ENCODE peak calls at places on chromosomes 3 and 15, in eight cellular contexts. One of them, this sample, is unnamed.

GRCh38 chr3:177836671-177837070 is 639.4 kb upstream of the TBL1XR1 start:
- DNase-seq in fibroblast of lung: peak
- DNase-seq in GM23338: no peak
- DNase-seq in Panc1: no peak
- DNase-seq in psoas muscle: no peak
- DNase-seq in HL-60: no peak
- DNase-seq in suprapubic skin: no peak
- DNase-seq in aorta: no peak
- DNase-seq in this sample: no peak

GRCh38 chr3:173739716-173740115 is 342.2 kb downstream of the NLGN1 start:
- DNase-seq in fibroblast of lung: no peak
- DNase-seq in GM23338: peak
- DNase-seq in Panc1: no peak
- DNase-seq in psoas muscle: no peak
- DNase-seq in HL-60: no peak
- DNase-seq in suprapubic skin: no peak
- DNase-seq in aorta: no peak
- DNase-seq in this sample: no peak

GRCh38 chr3:81299486-81299885 is 462.0 kb downstream of the GBE1 start:
- DNase-seq in fibroblast of lung: no peak
- DNase-seq in GM23338: no peak
- DNase-seq in Panc1: no peak
- DNase-seq in psoas muscle: no peak
- DNase-seq in HL-60: no peak
- DNase-seq in suprapubic skin: no peak
- DNase-seq in aorta: no peak
- DNase-seq in this sample: no peak

GRCh38 chr15:67611803-67612369 is 69.4 kb downstream of the MAP2K5 start:
- DNase-seq in fibroblast of lung: peak
- DNase-seq in GM23338: no peak
- DNase-seq in Panc1: no peak
- DNase-seq in psoas muscle: no peak
- DNase-seq in HL-60: no peak
- DNase-seq in suprapubic skin: no peak
- DNase-seq in aorta: no peak
- DNase-seq in this sample: no peak

GRCh38 chr3:168250415-168250861 is 154.7 kb upstream of the GOLIM4 start:
- DNase-seq in fibroblast of lung: peak
- DNase-seq in GM23338: no peak
- DNase-seq in Panc1: no peak
- DNase-seq in psoas muscle: no peak
- DNase-seq in HL-60: no peak
- DNase-seq in suprapubic skin: no peak
- DNase-seq in aorta: no peak
- DNase-seq in this sample: no peak

GRCh38 chr3:118102737-118103136 is 931.9 kb downstream of the IGSF11 start:
- DNase-seq in fibroblast of lung: no peak
- DNase-seq in GM23338: no peak
- DNase-seq in Panc1: no peak
- DNase-seq in psoas muscle: no peak
- DNase-seq in HL-60: no peak
- DNase-seq in suprapubic skin: no peak
- DNase-seq in aorta: no peak
- DNase-seq in this sample: no peak

GRCh38 chr15:80695099-80695910 is at the start of gene ABHD17C:
- DNase-seq in fibroblast of lung: peak
- DNase-seq in GM23338: peak
- DNase-seq in Panc1: no peak
- DNase-seq in psoas muscle: peak
- DNase-seq in HL-60: peak
- DNase-seq in suprapubic skin: peak
- DNase-seq in aorta: peak
- DNase-seq in this sample: no peak

GRCh38 chr3:172261053-172261452 is 187.2 kb downstream of the GHSR start:
- DNase-seq in fibroblast of lung: no peak
- DNase-seq in GM23338: no peak
- DNase-seq in Panc1: no peak
- DNase-seq in psoas muscle: no peak
- DNase-seq in HL-60: no peak
- DNase-seq in suprapubic skin: no peak
- DNase-seq in aorta: no peak
- DNase-seq in this sample: no peak

GRCh38 chr3:150798122-150798618 is 35.2 kb upstream of the SIAH2 start:
- DNase-seq in fibroblast of lung: no peak
- DNase-seq in GM23338: peak
- DNase-seq in Panc1: no peak
- DNase-seq in psoas muscle: no peak
- DNase-seq in HL-60: no peak
- DNase-seq in suprapubic skin: no peak
- DNase-seq in aorta: no peak
- DNase-seq in this sample: no peak

GRCh38 chr3:150074697-150075416 is 104.2 kb upstream of the PFN2 start:
- DNase-seq in fibroblast of lung: no peak
- DNase-seq in GM23338: no peak
- DNase-seq in Panc1: no peak
- DNase-seq in psoas muscle: no peak
- DNase-seq in HL-60: no peak
- DNase-seq in suprapubic skin: no peak
- DNase-seq in aorta: no peak
- DNase-seq in this sample: no peak

GRCh38 chr3:50272911-50273688 is 4.2 kb downstream of the SEMA3B start:
- DNase-seq in fibroblast of lung: peak
- DNase-seq in GM23338: peak
- DNase-seq in Panc1: no peak
- DNase-seq in psoas muscle: peak
- DNase-seq in HL-60: no peak
- DNase-seq in suprapubic skin: peak
- DNase-seq in aorta: peak
- DNase-seq in this sample: peak

GRCh38 chr3:94256888-94257813 is 194.3 kb downstream of the NSUN3 start:
- DNase-seq in fibroblast of lung: no peak
- DNase-seq in GM23338: peak
- DNase-seq in Panc1: no peak
- DNase-seq in psoas muscle: no peak
- DNase-seq in HL-60: no peak
- DNase-seq in suprapubic skin: no peak
- DNase-seq in aorta: no peak
- DNase-seq in this sample: no peak

GRCh38 chr15:71705151-71705550 is 105.2 kb upstream of the NR2E3 start:
- DNase-seq in fibroblast of lung: no peak
- DNase-seq in GM23338: peak
- DNase-seq in Panc1: no peak
- DNase-seq in psoas muscle: no peak
- DNase-seq in HL-60: no peak
- DNase-seq in suprapubic skin: no peak
- DNase-seq in aorta: no peak
- DNase-seq in this sample: no peak

GRCh38 chr15:77411614-77411976 is 8.3 kb downstream of the PEAK1 start:
- DNase-seq in fibroblast of lung: no peak
- DNase-seq in GM23338: no peak
- DNase-seq in Panc1: no peak
- DNase-seq in psoas muscle: no peak
- DNase-seq in HL-60: no peak
- DNase-seq in suprapubic skin: no peak
- DNase-seq in aorta: no peak
- DNase-seq in this sample: no peak
- H3K4me3 ChIP-seq in fibroblast of lung: no peak
- H3K4me3 ChIP-seq in GM23338: no peak
- H3K4me3 ChIP-seq in Panc1: no peak
- H3K4me3 ChIP-seq in psoas muscle: no peak
- H3K4me3 ChIP-seq in HL-60: no peak
- H3K4me3 ChIP-seq in suprapubic skin: no peak
- H3K4me3 ChIP-seq in aorta: no peak
- H3K4me3 ChIP-seq in this sample: no peak

DNA sequence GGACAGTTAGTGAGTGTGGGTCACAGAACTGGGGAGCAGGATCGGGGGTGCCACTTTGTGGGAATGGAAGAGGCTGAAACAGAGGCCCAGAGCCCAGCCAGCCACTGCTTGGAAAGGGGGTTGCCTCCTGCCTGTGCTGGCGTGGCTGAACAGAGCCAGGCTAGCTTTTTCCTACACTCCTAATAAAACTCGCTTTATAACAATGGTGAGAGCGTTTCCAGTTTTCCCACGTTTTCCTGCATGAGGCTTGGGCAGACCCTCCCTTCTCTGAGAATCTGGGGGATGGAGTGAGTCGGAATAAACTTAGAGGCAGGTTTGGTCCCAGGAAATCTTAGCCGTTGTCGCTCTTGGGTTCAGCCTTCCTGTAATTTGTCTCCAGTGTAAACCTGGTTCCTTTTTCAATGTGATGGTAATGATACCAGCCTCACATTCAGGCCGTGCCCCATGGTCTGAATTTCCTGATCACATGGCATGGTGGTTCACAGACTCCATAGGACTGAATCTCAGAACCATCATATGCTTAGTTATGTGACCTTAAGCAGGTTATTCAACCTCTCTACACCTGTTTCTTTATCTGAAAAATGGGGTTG is 6.5 kb upstream of the FGD5 start:
- DNase-seq in fibroblast of lung: no peak
- DNase-seq in GM23338: no peak
- DNase-seq in Panc1: no peak
- DNase-seq in psoas muscle: peak
- DNase-seq in HL-60: no peak
- DNase-seq in suprapubic skin: no peak
- DNase-seq in aorta: no peak
- DNase-seq in this sample: no peak
- H3K27ac ChIP-seq in fibroblast of lung: no peak
- H3K27ac ChIP-seq in GM23338: no peak
- H3K27ac ChIP-seq in Panc1: no peak
- H3K27ac ChIP-seq in psoas muscle: no peak
- H3K27ac ChIP-seq in HL-60: no peak
- H3K27ac ChIP-seq in suprapubic skin: no peak
- H3K27ac ChIP-seq in aorta: no peak
- H3K27ac ChIP-seq in this sample: no peak

GRCh38 chr15:41881925-41882688 is 11.7 kb downstream of the SPTBN5 start:
- DNase-seq in fibroblast of lung: no peak
- DNase-seq in GM23338: peak
- DNase-seq in Panc1: no peak
- DNase-seq in psoas muscle: no peak
- DNase-seq in HL-60: no peak
- DNase-seq in suprapubic skin: no peak
- DNase-seq in aorta: no peak
- DNase-seq in this sample: no peak
- H3K4me3 ChIP-seq in fibroblast of lung: no peak
- H3K4me3 ChIP-seq in GM23338: peak
- H3K4me3 ChIP-seq in Panc1: no peak
- H3K4me3 ChIP-seq in psoas muscle: peak
- H3K4me3 ChIP-seq in HL-60: no peak
- H3K4me3 ChIP-seq in suprapubic skin: peak
- H3K4me3 ChIP-seq in aorta: no peak
- H3K4me3 ChIP-seq in this sample: no peak

GRCh38 chr15:39997031-39997430 is 42.0 kb downstream of the SRP14 start:
- DNase-seq in fibroblast of lung: no peak
- DNase-seq in GM23338: no peak
- DNase-seq in Panc1: no peak
- DNase-seq in psoas muscle: no peak
- DNase-seq in HL-60: no peak
- DNase-seq in suprapubic skin: no peak
- DNase-seq in aorta: no peak
- DNase-seq in this sample: no peak

GRCh38 chr15:39999538-39999937 is 39.4 kb downstream of the SRP14 start:
- DNase-seq in fibroblast of lung: no peak
- DNase-seq in GM23338: no peak
- DNase-seq in Panc1: no peak
- DNase-seq in psoas muscle: no peak
- DNase-seq in HL-60: no peak
- DNase-seq in suprapubic skin: no peak
- DNase-seq in aorta: no peak
- DNase-seq in this sample: no peak

GRCh38 chr15:40003491-40003916 is 35.5 kb downstream of the SRP14 start:
- DNase-seq in fibroblast of lung: no peak
- DNase-seq in GM23338: no peak
- DNase-seq in Panc1: no peak
- DNase-seq in psoas muscle: no peak
- DNase-seq in HL-60: no peak
- DNase-seq in suprapubic skin: no peak
- DNase-seq in aorta: no peak
- DNase-seq in this sample: no peak

GRCh38 chr15:40002295-40002694 is 36.7 kb downstream of the SRP14 start:
- DNase-seq in fibroblast of lung: peak
- DNase-seq in GM23338: peak
- DNase-seq in Panc1: no peak
- DNase-seq in psoas muscle: no peak
- DNase-seq in HL-60: no peak
- DNase-seq in suprapubic skin: no peak
- DNase-seq in aorta: no peak
- DNase-seq in this sample: no peak

GRCh38 chr15:39998511-39998910 is 40.5 kb downstream of the SRP14 start:
- DNase-seq in fibroblast of lung: no peak
- DNase-seq in GM23338: no peak
- DNase-seq in Panc1: no peak
- DNase-seq in psoas muscle: no peak
- DNase-seq in HL-60: no peak
- DNase-seq in suprapubic skin: no peak
- DNase-seq in aorta: no peak
- DNase-seq in this sample: no peak
- H3K27ac ChIP-seq in fibroblast of lung: no peak
- H3K27ac ChIP-seq in GM23338: no peak
- H3K27ac ChIP-seq in Panc1: no peak
- H3K27ac ChIP-seq in psoas muscle: no peak
- H3K27ac ChIP-seq in HL-60: no peak
- H3K27ac ChIP-seq in suprapubic skin: no peak
- H3K27ac ChIP-seq in aorta: no peak
- H3K27ac ChIP-seq in this sample: no peak

GRCh38 chr3:195180490-195181106 is 90.4 kb downstream of the XXYLT1 start:
- DNase-seq in fibroblast of lung: no peak
- DNase-seq in GM23338: no peak
- DNase-seq in Panc1: no peak
- DNase-seq in psoas muscle: no peak
- DNase-seq in HL-60: no peak
- DNase-seq in suprapubic skin: no peak
- DNase-seq in aorta: no peak
- DNase-seq in this sample: no peak
- H3K4me3 ChIP-seq in fibroblast of lung: no peak
- H3K4me3 ChIP-seq in GM23338: no peak
- H3K4me3 ChIP-seq in Panc1: no peak
- H3K4me3 ChIP-seq in psoas muscle: no peak
- H3K4me3 ChIP-seq in HL-60: no peak
- H3K4me3 ChIP-seq in suprapubic skin: no peak
- H3K4me3 ChIP-seq in aorta: no peak
- H3K4me3 ChIP-seq in this sample: no peak

DNA sequence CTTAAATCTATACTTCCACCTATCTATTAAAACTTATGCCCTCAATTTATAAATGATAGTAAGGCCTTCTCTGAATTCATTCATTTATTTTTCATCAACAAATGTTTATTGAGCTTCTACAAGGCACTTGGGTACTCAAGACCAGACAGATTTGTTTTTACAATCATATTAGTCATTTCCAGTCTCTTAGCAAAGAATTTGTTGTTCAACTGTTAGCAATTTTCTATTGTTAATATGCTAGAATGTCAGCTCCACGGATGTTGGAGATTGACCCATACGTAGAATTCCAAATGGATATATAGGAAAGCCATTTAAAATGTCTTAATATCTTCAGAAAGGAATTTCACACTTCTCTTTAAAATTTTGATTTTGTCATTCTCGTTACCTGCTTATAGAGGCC is 36.7 kb downstream of the ZBTB38 start:
- DNase-seq in fibroblast of lung: peak
- DNase-seq in GM23338: no peak
- DNase-seq in Panc1: no peak
- DNase-seq in psoas muscle: no peak
- DNase-seq in HL-60: no peak
- DNase-seq in suprapubic skin: no peak
- DNase-seq in aorta: no peak
- DNase-seq in this sample: no peak
- H3K27ac ChIP-seq in fibroblast of lung: peak
- H3K27ac ChIP-seq in GM23338: no peak
- H3K27ac ChIP-seq in Panc1: no peak
- H3K27ac ChIP-seq in psoas muscle: peak
- H3K27ac ChIP-seq in HL-60: no peak
- H3K27ac ChIP-seq in suprapubic skin: no peak
- H3K27ac ChIP-seq in aorta: no peak
- H3K27ac ChIP-seq in this sample: no peak

This sample was measured in naive thymus-derived CD4-positive, alpha-beta T cell.